ENCODE peak calls at places on chromosome 1, in eight cellular contexts. One of them, this sample, is unnamed.

GRCh38 chr1:187045371-187045770 is 216.6 kb downstream of the PLA2G4A start:
- DNase-seq in A549: no peak
- DNase-seq in right lobe of liver: no peak
- DNase-seq in spleen: no peak
- DNase-seq in heart left ventricle: no peak
- DNase-seq in ovary: no peak
- DNase-seq in prostate gland: no peak
- DNase-seq in transverse colon: no peak
- DNase-seq in this sample: no peak

GRCh38 chr1:151680391-151680790 is 36.2 kb downstream of the CELF3 start:
- DNase-seq in A549: peak
- DNase-seq in right lobe of liver: no peak
- DNase-seq in spleen: no peak
- DNase-seq in heart left ventricle: no peak
- DNase-seq in ovary: no peak
- DNase-seq in prostate gland: no peak
- DNase-seq in transverse colon: no peak
- DNase-seq in this sample: no peak

GRCh38 chr1:153833171-153833570 is 58.0 kb downstream of the SLC27A3 start:
- DNase-seq in A549: no peak
- DNase-seq in right lobe of liver: no peak
- DNase-seq in spleen: no peak
- DNase-seq in heart left ventricle: no peak
- DNase-seq in ovary: no peak
- DNase-seq in prostate gland: no peak
- DNase-seq in transverse colon: no peak
- DNase-seq in this sample: no peak

GRCh38 chr1:160888926-160889325 is 3.9 kb upstream of the ITLN1 start:
- DNase-seq in A549: no peak
- DNase-seq in right lobe of liver: no peak
- DNase-seq in spleen: no peak
- DNase-seq in heart left ventricle: no peak
- DNase-seq in ovary: no peak
- DNase-seq in prostate gland: no peak
- DNase-seq in transverse colon: no peak
- DNase-seq in this sample: no peak

GRCh38 chr1:117339866-117340357 is 27.3 kb upstream of the MAN1A2 start:
- DNase-seq in A549: peak
- DNase-seq in right lobe of liver: no peak
- DNase-seq in spleen: no peak
- DNase-seq in heart left ventricle: no peak
- DNase-seq in ovary: no peak
- DNase-seq in prostate gland: peak
- DNase-seq in transverse colon: peak
- DNase-seq in this sample: no peak

GRCh38 chr1:92833840-92834239 is 2.0 kb downstream of the RPL5 start:
- DNase-seq in A549: no peak
- DNase-seq in right lobe of liver: no peak
- DNase-seq in spleen: no peak
- DNase-seq in heart left ventricle: no peak
- DNase-seq in ovary: no peak
- DNase-seq in prostate gland: no peak
- DNase-seq in transverse colon: no peak
- DNase-seq in this sample: no peak

GRCh38 chr1:20724364-20725188 is 6.8 kb upstream of the KIF17 start:
- DNase-seq in A549: no peak
- DNase-seq in right lobe of liver: peak
- DNase-seq in spleen: no peak
- DNase-seq in heart left ventricle: peak
- DNase-seq in ovary: peak
- DNase-seq in prostate gland: no peak
- DNase-seq in transverse colon: no peak
- DNase-seq in this sample: no peak

GRCh38 chr1:8660455-8660854 is 157.0 kb downstream of the RERE start:
- DNase-seq in A549: no peak
- DNase-seq in right lobe of liver: no peak
- DNase-seq in spleen: no peak
- DNase-seq in heart left ventricle: peak
- DNase-seq in ovary: no peak
- DNase-seq in prostate gland: peak
- DNase-seq in transverse colon: no peak
- DNase-seq in this sample: no peak

GRCh38 chr1:47991187-47991586 is 6.0 kb downstream of the TRABD2B start:
- DNase-seq in A549: no peak
- DNase-seq in right lobe of liver: no peak
- DNase-seq in spleen: no peak
- DNase-seq in heart left ventricle: no peak
- DNase-seq in ovary: no peak
- DNase-seq in prostate gland: no peak
- DNase-seq in transverse colon: no peak
- DNase-seq in this sample: peak

GRCh38 chr1:168598963-168599362 is 22.6 kb downstream of the XCL1 start:
- DNase-seq in A549: no peak
- DNase-seq in right lobe of liver: no peak
- DNase-seq in spleen: no peak
- DNase-seq in heart left ventricle: no peak
- DNase-seq in ovary: no peak
- DNase-seq in prostate gland: no peak
- DNase-seq in transverse colon: no peak
- DNase-seq in this sample: no peak

GRCh38 chr1:184826001-184826400 is 71.3 kb upstream of the EDEM3 start:
- DNase-seq in A549: no peak
- DNase-seq in right lobe of liver: no peak
- DNase-seq in spleen: no peak
- DNase-seq in heart left ventricle: no peak
- DNase-seq in ovary: no peak
- DNase-seq in prostate gland: no peak
- DNase-seq in transverse colon: no peak
- DNase-seq in this sample: no peak

GRCh38 chr1:203607169-203607873 is 19.3 kb upstream of the ATP2B4 start:
- DNase-seq in A549: no peak
- DNase-seq in right lobe of liver: no peak
- DNase-seq in spleen: peak
- DNase-seq in heart left ventricle: peak
- DNase-seq in ovary: peak
- DNase-seq in prostate gland: no peak
- DNase-seq in transverse colon: peak
- DNase-seq in this sample: no peak

GRCh38 chr1:64162151-64162550 is 41.3 kb upstream of the UBE2U start:
- DNase-seq in A549: no peak
- DNase-seq in right lobe of liver: no peak
- DNase-seq in spleen: no peak
- DNase-seq in heart left ventricle: no peak
- DNase-seq in ovary: no peak
- DNase-seq in prostate gland: no peak
- DNase-seq in transverse colon: no peak
- DNase-seq in this sample: no peak

GRCh38 chr1:67294836-67295622 is 12.6 kb upstream of the IL12RB2 start:
- DNase-seq in A549: no peak
- DNase-seq in right lobe of liver: no peak
- DNase-seq in spleen: no peak
- DNase-seq in heart left ventricle: no peak
- DNase-seq in ovary: no peak
- DNase-seq in prostate gland: no peak
- DNase-seq in transverse colon: no peak
- DNase-seq in this sample: no peak

GRCh38 chr1:197917813-197918646 is 858 bp downstream of the LHX9 start:
- DNase-seq in A549: no peak
- DNase-seq in right lobe of liver: no peak
- DNase-seq in spleen: peak
- DNase-seq in heart left ventricle: no peak
- DNase-seq in ovary: peak
- DNase-seq in prostate gland: no peak
- DNase-seq in transverse colon: no peak
- DNase-seq in this sample: no peak

GRCh38 chr1:26021647-26022403 is at the start of gene EXTL1:
- DNase-seq in A549: no peak
- DNase-seq in right lobe of liver: no peak
- DNase-seq in spleen: no peak
- DNase-seq in heart left ventricle: peak
- DNase-seq in ovary: peak
- DNase-seq in prostate gland: no peak
- DNase-seq in transverse colon: no peak
- DNase-seq in this sample: no peak

GRCh38 chr1:244439391-244440032 is 12.2 kb downstream of the ADSS2 start:
- DNase-seq in A549: no peak
- DNase-seq in right lobe of liver: no peak
- DNase-seq in spleen: no peak
- DNase-seq in heart left ventricle: no peak
- DNase-seq in ovary: no peak
- DNase-seq in prostate gland: no peak
- DNase-seq in transverse colon: peak
- DNase-seq in this sample: no peak
- TF ChIP-seq POLR2A in A549: no peak
- TF ChIP-seq POLR2A in right lobe of liver: no peak
- TF ChIP-seq POLR2A in spleen: no peak
- TF ChIP-seq POLR2A in heart left ventricle: no peak
- TF ChIP-seq POLR2A in ovary: no peak
- TF ChIP-seq POLR2A in prostate gland: no peak
- TF ChIP-seq POLR2A in transverse colon: no peak
- TF ChIP-seq POLR2A in this sample: no peak

GRCh38 chr1:84083321-84083720 is 60.8 kb upstream of the PRKACB start:
- DNase-seq in A549: no peak
- DNase-seq in right lobe of liver: no peak
- DNase-seq in spleen: no peak
- DNase-seq in heart left ventricle: no peak
- DNase-seq in ovary: no peak
- DNase-seq in prostate gland: no peak
- DNase-seq in transverse colon: no peak
- DNase-seq in this sample: no peak

GRCh38 chr1:84078824-84079167 is 65.3 kb upstream of the PRKACB start:
- DNase-seq in A549: no peak
- DNase-seq in right lobe of liver: no peak
- DNase-seq in spleen: no peak
- DNase-seq in heart left ventricle: no peak
- DNase-seq in ovary: no peak
- DNase-seq in prostate gland: no peak
- DNase-seq in transverse colon: no peak
- DNase-seq in this sample: no peak

GRCh38 chr1:84073266-84073665 is 70.8 kb upstream of the PRKACB start:
- DNase-seq in A549: no peak
- DNase-seq in right lobe of liver: no peak
- DNase-seq in spleen: no peak
- DNase-seq in heart left ventricle: no peak
- DNase-seq in ovary: no peak
- DNase-seq in prostate gland: no peak
- DNase-seq in transverse colon: no peak
- DNase-seq in this sample: no peak

GRCh38 chr1:84077476-84078107 is 66.5 kb upstream of the PRKACB start:
- DNase-seq in A549: peak
- DNase-seq in right lobe of liver: peak
- DNase-seq in spleen: peak
- DNase-seq in heart left ventricle: peak
- DNase-seq in ovary: peak
- DNase-seq in prostate gland: peak
- DNase-seq in transverse colon: peak
- DNase-seq in this sample: no peak

DNA sequence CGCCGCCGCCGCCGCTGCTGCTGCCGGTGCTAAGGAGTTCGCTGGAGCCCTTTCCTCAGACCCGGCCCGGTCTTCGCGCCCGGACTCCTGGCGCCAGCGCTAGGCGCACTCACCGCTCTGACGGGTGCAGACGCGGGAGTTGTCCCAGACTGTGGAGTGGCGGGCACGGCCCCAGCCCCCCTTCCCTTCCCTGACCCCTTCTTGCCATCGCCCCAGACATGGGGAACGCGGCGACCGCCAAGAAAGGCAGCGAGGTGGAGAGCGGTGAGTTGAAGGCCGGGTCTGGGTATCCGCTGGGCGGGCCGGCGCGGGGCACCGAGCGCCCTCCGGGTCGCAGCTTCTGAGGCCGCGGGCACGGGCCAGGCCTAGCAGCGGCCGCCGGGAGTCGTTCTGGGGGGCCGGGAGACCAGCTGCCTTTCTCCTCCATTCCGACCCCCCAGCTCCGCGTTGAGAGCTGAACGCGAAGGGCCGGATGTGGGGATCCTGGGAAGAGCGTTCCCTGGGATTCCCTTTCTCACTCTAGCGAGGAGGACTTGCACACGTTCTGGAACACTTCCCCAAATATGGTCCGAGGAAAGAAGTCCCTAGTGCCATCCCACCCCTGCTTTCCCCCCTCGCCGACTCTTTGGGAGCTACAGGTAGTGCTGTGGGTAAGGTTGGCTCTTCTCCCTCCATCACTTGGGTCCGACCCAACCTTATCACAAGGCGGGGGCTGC is 65.8 kb upstream of the PRKACB start:
- DNase-seq in A549: no peak
- DNase-seq in right lobe of liver: peak
- DNase-seq in spleen: peak
- DNase-seq in heart left ventricle: peak
- DNase-seq in ovary: peak
- DNase-seq in prostate gland: no peak
- DNase-seq in transverse colon: no peak
- DNase-seq in this sample: no peak
- H3K4me3 ChIP-seq in A549: peak
- H3K4me3 ChIP-seq in right lobe of liver: peak
- H3K4me3 ChIP-seq in spleen: peak
- H3K4me3 ChIP-seq in heart left ventricle: peak
- H3K4me3 ChIP-seq in ovary: peak
- H3K4me3 ChIP-seq in prostate gland: peak
- H3K4me3 ChIP-seq in transverse colon: peak
- H3K4me3 ChIP-seq in this sample: peak

DNA sequence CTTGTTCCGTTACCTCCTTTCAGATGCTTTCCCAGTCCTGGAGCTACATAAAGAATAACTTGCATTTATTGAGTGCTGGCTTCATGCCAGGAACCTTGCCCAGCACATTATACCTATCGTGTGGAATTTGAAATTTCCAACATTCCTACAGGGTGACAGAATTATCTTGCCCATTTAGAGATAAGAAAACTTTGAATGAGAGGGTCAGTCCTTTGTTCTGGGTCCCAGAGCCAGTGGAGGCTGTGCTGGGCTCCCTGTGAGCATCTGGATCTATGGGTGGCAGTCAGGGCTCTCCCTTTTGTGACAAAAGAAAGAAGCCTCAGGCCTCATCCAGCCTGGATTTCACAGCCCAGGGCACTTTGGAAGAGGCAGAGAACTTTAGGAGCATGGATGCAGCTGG is 3.2 kb downstream of the GSTM4 start:
- DNase-seq in A549: no peak
- DNase-seq in right lobe of liver: no peak
- DNase-seq in spleen: no peak
- DNase-seq in heart left ventricle: no peak
- DNase-seq in ovary: no peak
- DNase-seq in prostate gland: no peak
- DNase-seq in transverse colon: no peak
- DNase-seq in this sample: no peak
- TF ChIP-seq POLR2A in A549: no peak
- TF ChIP-seq POLR2A in right lobe of liver: no peak
- TF ChIP-seq POLR2A in spleen: no peak
- TF ChIP-seq POLR2A in heart left ventricle: no peak
- TF ChIP-seq POLR2A in ovary: no peak
- TF ChIP-seq POLR2A in prostate gland: no peak
- TF ChIP-seq POLR2A in transverse colon: no peak
- TF ChIP-seq POLR2A in this sample: no peak

GRCh38 chr1:36305915-36306209 is 306 bp upstream of the SH3D21 start:
- DNase-seq in A549: no peak
- DNase-seq in right lobe of liver: no peak
- DNase-seq in spleen: no peak
- DNase-seq in heart left ventricle: no peak
- DNase-seq in ovary: no peak
- DNase-seq in prostate gland: no peak
- DNase-seq in transverse colon: peak
- DNase-seq in this sample: no peak
- H3K4me3 ChIP-seq in A549: no peak
- H3K4me3 ChIP-seq in right lobe of liver: no peak
- H3K4me3 ChIP-seq in spleen: peak
- H3K4me3 ChIP-seq in heart left ventricle: no peak
- H3K4me3 ChIP-seq in ovary: peak
- H3K4me3 ChIP-seq in prostate gland: peak
- H3K4me3 ChIP-seq in transverse colon: no peak
- H3K4me3 ChIP-seq in this sample: peak

This sample was measured in vagina.